ENCODE peak calls at places on chromosomes 6 and 20, in four cellular contexts. One of them, this sample, is unnamed.

GRCh38 chr6:164068533-164068932 is 654.0 kb downstream of the QKI start:
- DNase-seq in NCI-H1105: no peak
- DNase-seq in lower lobe of right lung: no peak
- DNase-seq in keratinocyte: no peak
- DNase-seq in this sample: no peak

GRCh38 chr6:33686981-33687975 is 24.2 kb downstream of the UQCC2 start:
- DNase-seq in NCI-H1105: no peak
- DNase-seq in lower lobe of right lung: no peak
- DNase-seq in keratinocyte: no peak
- DNase-seq in this sample: no peak

GRCh38 chr6:135976585-135976984 is 125.1 kb downstream of the PDE7B start:
- DNase-seq in NCI-H1105: no peak
- DNase-seq in lower lobe of right lung: no peak
- DNase-seq in keratinocyte: no peak
- DNase-seq in this sample: no peak

GRCh38 chr20:25256226-25256859 is 8.5 kb downstream of the PYGB start:
- DNase-seq in NCI-H1105: no peak
- DNase-seq in lower lobe of right lung: no peak
- DNase-seq in keratinocyte: no peak
- DNase-seq in this sample: no peak

GRCh38 chr20:48841861-48842529 is 14.2 kb upstream of the PREX1 start:
- DNase-seq in NCI-H1105: no peak
- DNase-seq in lower lobe of right lung: no peak
- DNase-seq in keratinocyte: no peak
- DNase-seq in this sample: no peak

GRCh38 chr6:97440590-97441176 is 157.7 kb upstream of the MMS22L start:
- DNase-seq in NCI-H1105: peak; percentile 14
- DNase-seq in lower lobe of right lung: no peak
- DNase-seq in keratinocyte: no peak
- DNase-seq in this sample: peak; percentile 44

GRCh38 chr20:50572922-50573777 is 63.0 kb downstream of the PTPN1 start:
- DNase-seq in NCI-H1105: peak; percentile 83
- DNase-seq in lower lobe of right lung: no peak
- DNase-seq in keratinocyte: no peak
- DNase-seq in this sample: peak; percentile 78

GRCh38 chr6:7886132-7886531 is 24.5 kb downstream of the TXNDC5 start:
- DNase-seq in NCI-H1105: no peak
- DNase-seq in lower lobe of right lung: no peak
- DNase-seq in keratinocyte: no peak
- DNase-seq in this sample: no peak

GRCh38 chr6:149234051-149234962 is 83.2 kb upstream of the TAB2 start:
- DNase-seq in NCI-H1105: no peak
- DNase-seq in lower lobe of right lung: no peak
- DNase-seq in keratinocyte: peak; percentile 49
- DNase-seq in this sample: no peak

GRCh38 chr6:99348220-99348822 is 1.2 kb downstream of the FAXC start:
- DNase-seq in NCI-H1105: no peak
- DNase-seq in lower lobe of right lung: no peak
- DNase-seq in keratinocyte: no peak
- DNase-seq in this sample: no peak

GRCh38 chr6:139446104-139446715 is 71.8 kb upstream of the CITED2 start:
- DNase-seq in NCI-H1105: no peak
- DNase-seq in lower lobe of right lung: no peak
- DNase-seq in keratinocyte: no peak
- DNase-seq in this sample: peak; percentile 51

GRCh38 chr20:20814685-20815084 is 102.2 kb upstream of the RALGAPA2 start:
- DNase-seq in NCI-H1105: no peak
- DNase-seq in lower lobe of right lung: no peak
- DNase-seq in keratinocyte: no peak
- DNase-seq in this sample: no peak

GRCh38 chr6:14170128-14170527 is 52.6 kb downstream of the CD83 start:
- DNase-seq in NCI-H1105: no peak
- DNase-seq in lower lobe of right lung: no peak
- DNase-seq in keratinocyte: no peak
- DNase-seq in this sample: no peak

GRCh38 chr20:63172726-63173125 is 43.2 kb downstream of the YTHDF1 start:
- DNase-seq in NCI-H1105: no peak
- DNase-seq in lower lobe of right lung: no peak
- DNase-seq in keratinocyte: no peak
- DNase-seq in this sample: peak; percentile 24

GRCh38 chr6:67345946-67346345 is 1289.1 kb upstream of the ADGRB3 start:
- DNase-seq in NCI-H1105: peak; percentile 68
- DNase-seq in lower lobe of right lung: no peak
- DNase-seq in keratinocyte: peak; percentile 23
- DNase-seq in this sample: peak; percentile 83

GRCh38 chr6:70398783-70399730 is 14.3 kb upstream of the FAM135A start:
- DNase-seq in NCI-H1105: no peak
- DNase-seq in lower lobe of right lung: peak; percentile 55
- DNase-seq in keratinocyte: peak; percentile 87
- DNase-seq in this sample: peak; percentile 50

GRCh38 chr20:11429889-11430580 is 487.7 kb upstream of the BTBD3 start:
- DNase-seq in NCI-H1105: no peak
- DNase-seq in lower lobe of right lung: no peak
- DNase-seq in keratinocyte: no peak
- DNase-seq in this sample: no peak

GRCh38 chr6:28167068-28167467 is 25.4 kb downstream of the ZKSCAN8 start:
- DNase-seq in NCI-H1105: no peak
- DNase-seq in lower lobe of right lung: no peak
- DNase-seq in keratinocyte: peak; percentile 17
- DNase-seq in this sample: no peak

GRCh38 chr6:66662196-66662595 is 955.2 kb upstream of the EYS start:
- DNase-seq in NCI-H1105: peak; percentile 7
- DNase-seq in lower lobe of right lung: no peak
- DNase-seq in keratinocyte: no peak
- DNase-seq in this sample: no peak